ENCODE peak calls at places on chromosomes 6 and 20, in five cellular contexts. Y is esophagus squamous epithelium, M is lower leg skin, G is skeletal muscle cell, E is B cell. J is an unnamed sample.

GRCh38 chr6:158060447-158061360 is 79.0 kb downstream of the SYNJ2 start:
- DNase-seq in Y (peak), M (peak), G (peak), E (no peak), J (no peak)

GRCh38 chr6:35601331-35602132 is 87.2 kb downstream of the FKBP5 start:
- DNase-seq in Y (no peak), M (peak), G (peak), E (peak), J (no peak)

GRCh38 chr20:45269056-45269455 is 14.7 kb upstream of the SLPI start:
- DNase-seq in Y (no peak), M (no peak), G (no peak), E (no peak), J (no peak)

GRCh38 chr6:112626468-112627082 is 279.4 kb downstream of the RFPL4B start:
- DNase-seq in Y (no peak), M (no peak), G (peak), E (no peak), J (no peak)

GRCh38 chr20:50969912-50970311 is 11.3 kb downstream of the MOCS3 start:
- DNase-seq in Y (no peak), M (no peak), G (no peak), E (no peak), J (no peak)

GRCh38 chr20:22586645-22587310 is 2.4 kb upstream of the FOXA2 start:
- DNase-seq in Y (no peak), M (no peak), G (no peak), E (peak), J (no peak)

GRCh38 chr6:88166901-88167624 is 916 bp upstream of the CNR1 start:
- DNase-seq in Y (no peak), M (no peak), G (no peak), E (peak), J (peak)

GRCh38 chr20:33733654-33734576 is 2.1 kb downstream of the ZNF341 start:
- DNase-seq in Y (no peak), M (no peak), G (peak), E (peak), J (no peak)

GRCh38 chr20:58614984-58615760 is 35.9 kb upstream of the STX16 start:
- DNase-seq in Y (no peak), M (no peak), G (no peak), E (no peak), J (no peak)

GRCh38 chr6:39892490-39893129 is 41.7 kb downstream of the MOCS1 start:
- DNase-seq in Y (no peak), M (no peak), G (no peak), E (peak), J (peak)

GRCh38 chr20:63272105-63273078 is at the start of gene ARFGAP1:
- DNase-seq in Y (peak), M (peak), G (peak), E (peak), J (peak)

GRCh38 chr6:161038229-161039003 is 46.8 kb downstream of the MAP3K4 start:
- DNase-seq in Y (no peak), M (no peak), G (peak), E (no peak), J (no peak)

GRCh38 chr6:41371992-41372525 is 36.7 kb downstream of the NCR2 start:
- DNase-seq in Y (no peak), M (no peak), G (no peak), E (peak), J (no peak)

GRCh38 chr6:121755500-121755899 is 320.1 kb downstream of the GJA1 start:
- DNase-seq in Y (no peak), M (no peak), G (no peak), E (no peak), J (no peak)

GRCh38 chr6:44456070-44456965 is 68.8 kb downstream of the CDC5L start:
- DNase-seq in Y (no peak), M (no peak), G (no peak), E (peak), J (peak)

GRCh38 chr6:105798057-105798456 is 288.1 kb upstream of the PRDM1 start:
- DNase-seq in Y (no peak), M (peak), G (peak), E (no peak), J (no peak)

GRCh38 chr20:47713941-47714450 is 71.3 kb downstream of the SULF2 start:
- DNase-seq in Y (no peak), M (peak), G (no peak), E (no peak), J (no peak)

GRCh38 chr6:79964607-79965081 is 17.3 kb upstream of the ELOVL4 start:
- DNase-seq in Y (no peak), M (no peak), G (no peak), E (no peak), J (no peak)

GRCh38 chr6:143514996-143515760 is 3.7 kb upstream of the FUCA2 start:
- DNase-seq in Y (no peak), M (no peak), G (no peak), E (no peak), J (no peak)

GRCh38 chr20:21352703-21353102 is 44.6 kb downstream of the NKX2-4 start:
- DNase-seq in Y (no peak), M (no peak), G (peak), E (no peak), J (no peak)

GRCh38 chr6:157755752-157756411 is 67.2 kb upstream of the SNX9 start:
- DNase-seq in Y (no peak), M (no peak), G (no peak), E (no peak), J (no peak)

GRCh38 chr20:40637176-40637575 is 51.9 kb downstream of the MAFB start:
- DNase-seq in Y (no peak), M (peak), G (no peak), E (no peak), J (no peak)

GRCh38 chr6:140979642-140980091 is 1153.1 kb upstream of the GJE1 start:
- DNase-seq in Y (no peak), M (peak), G (peak), E (no peak), J (no peak)

GRCh38 chr6:142482973-142483372 is 181.2 kb downstream of the ADGRG6 start:
- DNase-seq in Y (no peak), M (no peak), G (peak), E (no peak), J (no peak)

GRCh38 chr6:108168980-108169800 is 3.4 kb downstream of the NR2E1 start:
- DNase-seq in Y (no peak), M (no peak), G (no peak), E (peak), J (no peak)

GRCh38 chr6:18424201-18424600 is 37.1 kb downstream of the RNF144B start:
- DNase-seq in Y (no peak), M (no peak), G (no peak), E (no peak), J (no peak)

GRCh38 chr6:50826803-50827202 is 8.1 kb downstream of the TFAP2B start:
- DNase-seq in Y (no peak), M (no peak), G (no peak), E (no peak), J (no peak)

J was measured in neural crest cell.